ENCODE peak calls at places on chromosomes 6 and 20, in ten cellular contexts. X, G, O, W, Z, P, D, M, A and F are unnamed samples.

GRCh38 chr20:17716331-17716730 is 16.6 kb downstream of the BANF2 start:
- DNase-seq in X (no peak), G (no peak), O (no peak), W (no peak), Z (no peak), P (no peak), D (no peak), M (no peak), A (no peak), F (no peak)

GRCh38 chr20:58329711-58330110 is 20.2 kb downstream of the RAB22A start:
- DNase-seq in X (no peak), G (no peak), O (no peak), W (no peak), Z (no peak), P (no peak), D (no peak), M (no peak), A (no peak), F (no peak)

GRCh38 chr20:40811660-40812414 is 122.8 kb upstream of the MAFB start:
- DNase-seq in X (no peak), G (no peak), O (no peak), W (no peak), Z (no peak), P (peak), D (no peak), M (no peak), A (no peak), F (no peak)

GRCh38 chr6:680204-680603 is 12.7 kb downstream of the EXOC2 start:
- DNase-seq in X (no peak), G (no peak), O (no peak), W (no peak), Z (no peak), P (no peak), D (no peak), M (no peak), A (no peak), F (no peak)

GRCh38 chr6:73774311-73774766 is 78.3 kb downstream of the CD109 start:
- DNase-seq in X (peak), G (no peak), O (peak), W (peak), Z (peak), P (no peak), D (no peak), M (no peak), A (peak), F (no peak)

GRCh38 chr20:2358006-2358405 is 22.7 kb upstream of the TGM6 start:
- DNase-seq in X (no peak), G (no peak), O (no peak), W (peak), Z (no peak), P (no peak), D (no peak), M (no peak), A (no peak), F (no peak)

GRCh38 chr6:165876568-165876967 is 213.5 kb upstream of the PDE10A start:
- DNase-seq in X (no peak), G (no peak), O (peak), W (no peak), Z (peak), P (no peak), D (no peak), M (no peak), A (no peak), F (no peak)

GRCh38 chr6:145688493-145688905 is 46.8 kb downstream of the EPM2A start:
- DNase-seq in X (no peak), G (no peak), O (no peak), W (no peak), Z (peak), P (no peak), D (no peak), M (no peak), A (peak), F (no peak)

GRCh38 chr6:13177617-13178506 is 150.5 kb downstream of the TBC1D7 start:
- DNase-seq in X (no peak), G (no peak), O (no peak), W (no peak), Z (no peak), P (no peak), D (no peak), M (no peak), A (no peak), F (no peak)

GRCh38 chr20:12372557-12372956 is 454.9 kb downstream of the BTBD3 start:
- DNase-seq in X (no peak), G (no peak), O (no peak), W (no peak), Z (no peak), P (no peak), D (no peak), M (no peak), A (no peak), F (no peak)

GRCh38 chr6:113599444-113599843 is 257.7 kb upstream of the MARCKS start:
- DNase-seq in X (no peak), G (no peak), O (no peak), W (no peak), Z (peak), P (no peak), D (no peak), M (no peak), A (no peak), F (no peak)

GRCh38 chr6:153790048-153790447 is 249.0 kb upstream of the OPRM1 start:
- DNase-seq in X (peak), G (no peak), O (no peak), W (peak), Z (peak), P (peak), D (no peak), M (peak), A (peak), F (no peak)

DNA sequence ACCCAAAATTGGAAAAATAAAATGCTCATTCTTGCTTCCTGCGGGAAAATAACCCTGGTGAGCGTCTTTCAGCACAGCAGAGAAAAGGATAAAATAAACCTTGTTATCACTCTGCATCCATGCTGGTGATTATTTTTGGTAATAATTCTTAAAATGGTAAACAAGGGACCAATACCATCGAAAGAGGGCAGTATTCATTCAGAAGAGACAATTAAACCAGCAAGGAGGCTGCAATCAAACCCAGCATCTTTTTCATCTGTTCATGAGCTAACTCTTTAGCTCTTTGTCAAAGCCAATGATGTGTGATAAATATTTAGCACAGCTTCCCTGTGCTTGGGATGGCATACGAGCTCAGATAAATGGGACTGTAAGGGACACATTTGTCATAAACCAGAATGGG is 34.3 kb downstream of the CDH26 start:
- DNase-seq in X (no peak), G (no peak), O (no peak), W (no peak), Z (peak), P (no peak), D (no peak), M (no peak), A (peak), F (no peak)
- TF ChIP-seq CTCF in X (peak), G (no peak), O (no peak), W (peak), Z (peak), P (no peak), D (no peak), M (no peak), A (peak), F (no peak)

GRCh38 chr6:91669154-91669903 is 1082.5 kb upstream of the MAP3K7 start:
- DNase-seq in X (no peak), G (no peak), O (no peak), W (no peak), Z (peak), P (no peak), D (no peak), M (no peak), A (no peak), F (no peak)

GRCh38 chr6:91667596-91667995 is 1080.7 kb upstream of the MAP3K7 start:
- DNase-seq in X (no peak), G (no peak), O (no peak), W (no peak), Z (no peak), P (no peak), D (no peak), M (no peak), A (no peak), F (no peak)

GRCh38 chr6:91660893-91661292 is 1074.0 kb upstream of the MAP3K7 start:
- DNase-seq in X (no peak), G (no peak), O (no peak), W (no peak), Z (no peak), P (no peak), D (no peak), M (no peak), A (no peak), F (no peak)

GRCh38 chr6:91659881-91660280 is 1073.0 kb upstream of the MAP3K7 start:
- DNase-seq in X (no peak), G (no peak), O (no peak), W (no peak), Z (no peak), P (no peak), D (no peak), M (no peak), A (no peak), F (no peak)

GRCh38 chr6:91664327-91664959 is 1077.6 kb upstream of the MAP3K7 start:
- DNase-seq in X (peak), G (no peak), O (no peak), W (peak), Z (no peak), P (no peak), D (no peak), M (no peak), A (no peak), F (no peak)
- TF ChIP-seq CTCF in X (no peak), G (no peak), O (no peak), W (no peak), Z (no peak), P (no peak), D (no peak), M (no peak), A (no peak), F (no peak)

DNA sequence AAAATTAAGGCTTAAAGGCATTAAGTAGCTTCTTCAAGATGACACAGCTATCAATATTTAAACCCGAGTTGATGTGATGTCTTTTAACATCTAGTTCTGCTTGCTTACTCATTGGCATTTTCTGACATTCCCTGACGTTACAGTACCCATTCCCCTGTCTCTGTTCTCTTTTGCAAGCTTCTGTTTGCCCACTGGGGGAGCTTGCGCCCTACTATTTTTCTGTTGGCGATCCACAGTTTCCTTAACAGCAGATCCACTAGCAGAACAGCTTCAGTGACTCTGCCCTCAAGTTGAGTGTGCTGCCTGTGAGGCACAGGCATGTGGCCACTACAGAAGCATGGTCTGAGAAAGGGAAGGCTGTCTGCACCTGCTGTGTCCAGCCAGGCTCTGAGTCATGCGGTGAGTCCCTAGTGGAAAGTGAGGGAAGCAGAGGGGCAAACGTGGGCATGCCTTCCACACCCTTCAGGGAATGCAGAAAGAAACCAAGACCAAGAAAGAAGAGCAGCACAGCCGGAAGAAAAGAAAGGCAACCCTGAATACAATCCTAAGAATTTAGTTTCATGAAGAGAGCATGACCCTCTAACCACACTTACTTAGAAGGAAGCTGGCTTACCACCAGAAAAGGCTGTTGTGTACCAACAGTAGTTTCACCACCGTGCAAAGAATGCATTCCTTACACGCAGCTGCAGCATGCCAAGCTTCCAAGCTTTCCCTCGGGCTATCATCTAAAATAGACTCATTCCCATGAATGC is 97.7 kb upstream of the VGLL2 start:
- DNase-seq in X (peak), G (no peak), O (no peak), W (peak), Z (no peak), P (no peak), D (no peak), M (peak), A (peak), F (no peak)
- TF ChIP-seq CTCF in X (no peak), G (peak), O (no peak), W (peak), Z (no peak), P (no peak), D (no peak), M (no peak), A (no peak), F (no peak)

DNA sequence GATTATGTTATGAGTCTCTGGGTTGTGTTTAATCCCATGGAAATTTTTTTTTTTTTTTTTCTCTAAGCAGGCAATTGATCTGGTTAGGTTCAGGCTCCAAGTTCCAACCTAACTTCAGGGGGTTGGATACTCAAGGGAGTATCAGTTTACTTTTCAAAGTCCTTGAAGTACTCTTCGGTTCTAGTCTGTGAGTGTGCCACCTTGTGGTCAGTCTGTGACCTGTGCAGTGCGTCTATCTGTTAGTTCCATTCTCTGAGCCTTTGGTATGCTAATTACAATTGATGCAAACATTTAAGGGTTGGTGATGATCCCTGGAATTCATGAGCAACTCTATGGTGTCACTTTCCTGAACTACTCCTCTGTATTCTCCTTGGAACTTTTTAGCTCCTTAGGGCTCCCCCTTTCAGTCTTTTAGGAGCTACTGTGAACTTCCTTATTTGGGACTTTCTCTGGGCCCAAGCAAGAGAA is 342.0 kb downstream of the SOX4 start:
- DNase-seq in X (peak), G (no peak), O (no peak), W (peak), Z (peak), P (no peak), D (peak), M (peak), A (peak), F (no peak)
- TF ChIP-seq CTCF in X (peak), G (peak), O (peak), W (peak), Z (peak), P (peak), D (peak), M (peak), A (peak), F (peak)

GRCh38 chr6:8743146-8743745 is 307.9 kb upstream of the SLC35B3 start:
- DNase-seq in X (peak), G (no peak), O (no peak), W (no peak), Z (no peak), P (no peak), D (no peak), M (no peak), A (peak), F (no peak)
- TF ChIP-seq CTCF in X (no peak), G (no peak), O (no peak), W (peak), Z (peak), P (no peak), D (no peak), M (no peak), A (no peak), F (no peak)

GRCh38 chr6:31126416-31127175 is 6.3 kb upstream of the CDSN start:
- DNase-seq in X (no peak), G (no peak), O (peak), W (no peak), Z (no peak), P (no peak), D (no peak), M (no peak), A (no peak), F (no peak)
- TF ChIP-seq CTCF in X (no peak), G (no peak), O (no peak), W (no peak), Z (no peak), P (no peak), D (no peak), M (no peak), A (no peak), F (no peak)

GRCh38 chr6:26311385-26312095 is 53.5 kb upstream of the BTN3A2 start:
- DNase-seq in X (peak), G (no peak), O (no peak), W (peak), Z (peak), P (peak), D (peak), M (peak), A (peak), F (no peak)
- TF ChIP-seq CTCF in X (no peak), G (no peak), O (no peak), W (peak), Z (no peak), P (peak), D (no peak), M (no peak), A (no peak), F (no peak)

GRCh38 chr6:17589402-17590116 is 10.5 kb upstream of the FAM8A1 start:
- DNase-seq in X (peak), G (no peak), O (no peak), W (peak), Z (peak), P (no peak), D (no peak), M (no peak), A (peak), F (no peak)

GRCh38 chr6:17584241-17584803 is 15.8 kb upstream of the FAM8A1 start:
- DNase-seq in X (peak), G (no peak), O (no peak), W (peak), Z (peak), P (peak), D (peak), M (no peak), A (peak), F (peak)

GRCh38 chr6:17588011-17588410 is 12.1 kb upstream of the FAM8A1 start:
- DNase-seq in X (no peak), G (no peak), O (no peak), W (no peak), Z (no peak), P (no peak), D (no peak), M (no peak), A (no peak), F (no peak)

GRCh38 chr6:17583811-17584210 is 16.3 kb upstream of the FAM8A1 start:
- DNase-seq in X (no peak), G (no peak), O (peak), W (no peak), Z (peak), P (no peak), D (no peak), M (no peak), A (no peak), F (no peak)

DNA sequence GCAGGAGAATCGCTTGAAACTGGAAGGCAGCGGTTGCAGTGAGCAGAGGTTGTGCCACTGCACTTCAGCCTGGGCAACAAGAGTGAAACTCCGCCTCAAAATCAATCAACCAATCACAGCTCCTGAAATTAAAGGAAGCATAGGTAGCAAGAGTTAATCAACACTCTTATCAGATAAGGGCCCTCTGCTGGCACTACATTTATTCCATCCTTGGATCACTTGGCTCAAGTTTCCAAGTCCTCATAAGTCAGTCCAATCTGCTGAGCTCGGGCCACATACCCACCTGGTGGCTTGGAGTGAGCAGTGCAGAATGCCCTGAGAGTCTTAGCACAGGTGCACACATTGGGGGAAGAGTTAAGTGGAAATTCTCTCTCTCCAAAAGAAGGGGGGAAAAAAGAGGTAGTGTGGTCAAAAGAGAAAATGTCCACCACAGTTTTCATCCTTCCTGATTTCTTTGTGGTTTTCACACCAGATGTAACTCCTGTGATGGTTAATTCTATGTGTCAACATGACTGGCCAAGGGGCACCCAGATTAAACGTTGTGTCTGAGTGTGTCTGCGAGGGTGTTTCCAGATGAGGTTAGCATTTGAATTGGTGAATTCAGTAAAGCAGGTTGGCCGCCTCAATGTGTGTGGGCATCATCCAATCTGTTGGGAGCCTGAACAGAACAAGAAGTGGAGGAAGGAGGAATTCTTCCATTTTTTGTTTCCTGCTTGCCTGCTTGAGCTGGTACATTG is 14.2 kb upstream of the FAM8A1 start:
- DNase-seq in X (peak), G (no peak), O (no peak), W (peak), Z (no peak), P (no peak), D (no peak), M (peak), A (no peak), F (no peak)
- TF ChIP-seq CTCF in X (no peak), G (peak), O (no peak), W (peak), Z (no peak), P (no peak), D (no peak), M (no peak), A (no peak), F (no peak)

DNA sequence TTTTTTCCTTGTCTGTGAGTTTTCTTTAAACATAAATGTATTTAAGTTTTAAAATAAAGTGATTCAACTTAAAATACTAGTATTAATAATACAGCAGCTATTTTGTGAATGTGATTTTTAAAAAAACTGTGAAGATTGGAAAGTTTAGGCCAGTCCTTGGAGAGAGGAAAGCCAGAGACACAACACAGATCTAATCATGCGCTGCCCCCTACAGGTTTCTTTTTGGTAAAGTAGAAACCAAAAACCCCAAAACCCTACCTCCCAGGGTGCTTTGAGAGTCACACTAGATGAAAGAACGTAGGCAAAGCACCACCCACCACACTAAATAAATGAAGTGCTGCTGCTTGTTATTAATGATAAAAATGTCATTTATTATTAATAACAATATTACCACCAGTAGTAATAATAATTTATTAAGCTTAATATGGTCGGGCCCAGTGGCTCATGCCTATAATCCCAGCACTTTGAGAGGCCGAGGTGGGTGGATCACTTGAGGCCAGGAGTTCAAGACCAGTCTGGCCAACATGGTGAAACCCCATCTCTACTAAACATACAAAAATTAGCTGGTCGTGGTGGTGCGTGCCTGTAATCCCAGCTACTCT is 33.7 kb downstream of the SLC9A8 start:
- DNase-seq in X (peak), G (no peak), O (no peak), W (peak), Z (peak), P (peak), D (peak), M (peak), A (peak), F (peak)
- TF ChIP-seq CTCF in X (peak), G (peak), O (peak), W (peak), Z (peak), P (peak), D (peak), M (peak), A (peak), F (peak)

GRCh38 chr6:139904572-139904971 is 530.1 kb upstream of the CITED2 start:
- DNase-seq in X (no peak), G (no peak), O (no peak), W (no peak), Z (no peak), P (no peak), D (no peak), M (no peak), A (no peak), F (no peak)

GRCh38 chr6:139903411-139904157 is 529.1 kb upstream of the CITED2 start:
- DNase-seq in X (no peak), G (no peak), O (no peak), W (no peak), Z (no peak), P (no peak), D (peak), M (no peak), A (no peak), F (no peak)

GRCh38 chr6:139909992-139910391 is 535.5 kb upstream of the CITED2 start:
- DNase-seq in X (no peak), G (no peak), O (no peak), W (no peak), Z (no peak), P (no peak), D (no peak), M (no peak), A (no peak), F (no peak)

GRCh38 chr6:139904158-139904533 is 529.7 kb upstream of the CITED2 start:
- DNase-seq in X (no peak), G (no peak), O (no peak), W (no peak), Z (no peak), P (no peak), D (no peak), M (no peak), A (no peak), F (no peak)

GRCh38 chr6:139905404-139906052 is 531.1 kb upstream of the CITED2 start:
- DNase-seq in X (no peak), G (no peak), O (no peak), W (no peak), Z (no peak), P (no peak), D (no peak), M (no peak), A (no peak), F (no peak)
- TF ChIP-seq CTCF in X (no peak), G (no peak), O (no peak), W (no peak), Z (no peak), P (no peak), D (no peak), M (no peak), A (no peak), F (no peak)